ENCODE peak calls at places on chromosome 6, in five cellular contexts. C is osteoblast, F is A549, G is HepG2, I is K562. P is an unnamed sample.

GRCh38 chr6:100484474-100484873 is 19.8 kb upstream of the SIM1 start:
- DNase-seq in C (no peak), F (no peak), G (no peak), I (no peak), P (no peak)

GRCh38 chr6:151916680-151917164 is 109.2 kb downstream of the ESR1 start:
- DNase-seq in C (no peak), F (no peak), G (no peak), I (no peak), P (peak)

GRCh38 chr6:10425973-10426780 is 11.3 kb upstream of the TFAP2A start:
- DNase-seq in C (peak), F (no peak), G (peak), I (no peak), P (peak)

GRCh38 chr6:12233693-12234551 is 56.2 kb upstream of the EDN1 start:
- DNase-seq in C (peak), F (peak), G (peak), I (peak), P (peak)

GRCh38 chr6:109224107-109224875 is 129.0 kb downstream of the CEP57L1 start:
- DNase-seq in C (no peak), F (no peak), G (no peak), I (no peak), P (no peak)

GRCh38 chr6:106116125-106116524 is 30.0 kb downstream of the PRDM1 start:
- DNase-seq in C (no peak), F (no peak), G (no peak), I (no peak), P (peak)

GRCh38 chr6:73968358-73968757 is 272.4 kb downstream of the CD109 start:
- DNase-seq in C (no peak), F (no peak), G (no peak), I (no peak), P (no peak)

GRCh38 chr6:118206221-118206620 is 299.2 kb downstream of the SLC35F1 start:
- DNase-seq in C (no peak), F (no peak), G (no peak), I (no peak), P (no peak)

GRCh38 chr6:27757307-27757706 is 154.9 kb downstream of the OR2B2 start:
- DNase-seq in C (peak), F (no peak), G (no peak), I (peak), P (peak)

GRCh38 chr6:165674155-165675029 is 11.4 kb upstream of the PDE10A start:
- DNase-seq in C (no peak), F (no peak), G (no peak), I (no peak), P (no peak)

GRCh38 chr6:139588734-139589418 is 214.4 kb upstream of the CITED2 start:
- DNase-seq in C (no peak), F (peak), G (peak), I (no peak), P (peak)

GRCh38 chr6:1850581-1851157 is 241.0 kb downstream of the FOXC1 start:
- DNase-seq in C (no peak), F (no peak), G (no peak), I (no peak), P (no peak)

GRCh38 chr6:44266347-44266746 is 996 bp upstream of the NFKBIE start:
- DNase-seq in C (peak), F (no peak), G (no peak), I (no peak), P (no peak)

GRCh38 chr6:15364401-15365037 is 118.7 kb downstream of the JARID2 start:
- DNase-seq in C (no peak), F (no peak), G (no peak), I (no peak), P (no peak)

DNA sequence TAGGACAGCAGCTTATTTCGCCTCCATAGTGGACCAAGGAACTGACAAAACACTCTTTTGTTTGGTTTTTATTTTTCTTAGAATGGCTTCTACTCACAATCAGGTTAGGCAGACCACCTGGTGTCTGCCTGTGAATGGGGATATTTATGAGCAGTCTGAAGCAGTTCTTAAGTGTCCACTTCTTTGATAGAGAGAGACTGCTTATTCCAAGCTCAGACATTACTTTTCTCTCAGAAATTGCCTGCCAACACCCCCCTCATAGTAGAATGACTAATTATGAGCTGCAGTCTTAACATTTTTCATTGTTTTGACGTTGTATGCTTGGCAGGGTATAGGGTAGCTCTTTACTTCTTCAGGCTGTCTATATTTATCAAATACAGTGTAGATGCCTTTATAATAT is 174.7 kb downstream of the ZFAND3 start:
- DNase-seq in C (peak), F (no peak), G (no peak), I (no peak), P (peak)
- H3K27ac ChIP-seq in C (peak), F (no peak), G (no peak), I (no peak), P (peak)

GRCh38 chr6:157764346-157765068 is 58.5 kb upstream of the SNX9 start:
- DNase-seq in C (peak), F (peak), G (peak), I (peak), P (peak)

GRCh38 chr6:157761926-157762325 is 61.1 kb upstream of the SNX9 start:
- DNase-seq in C (no peak), F (no peak), G (no peak), I (no peak), P (no peak)

GRCh38 chr6:157763129-157763893 is 59.7 kb upstream of the SNX9 start:
- DNase-seq in C (no peak), F (peak), G (peak), I (peak), P (peak)

GRCh38 chr6:157762636-157763035 is 60.4 kb upstream of the SNX9 start:
- DNase-seq in C (no peak), F (peak), G (peak), I (peak), P (peak)

GRCh38 chr6:157763894-157764345 is 59.1 kb upstream of the SNX9 start:
- DNase-seq in C (no peak), F (no peak), G (no peak), I (no peak), P (no peak)
- H3K4me3 ChIP-seq in C (peak), F (no peak), G (peak), I (no peak), P (peak)

DNA sequence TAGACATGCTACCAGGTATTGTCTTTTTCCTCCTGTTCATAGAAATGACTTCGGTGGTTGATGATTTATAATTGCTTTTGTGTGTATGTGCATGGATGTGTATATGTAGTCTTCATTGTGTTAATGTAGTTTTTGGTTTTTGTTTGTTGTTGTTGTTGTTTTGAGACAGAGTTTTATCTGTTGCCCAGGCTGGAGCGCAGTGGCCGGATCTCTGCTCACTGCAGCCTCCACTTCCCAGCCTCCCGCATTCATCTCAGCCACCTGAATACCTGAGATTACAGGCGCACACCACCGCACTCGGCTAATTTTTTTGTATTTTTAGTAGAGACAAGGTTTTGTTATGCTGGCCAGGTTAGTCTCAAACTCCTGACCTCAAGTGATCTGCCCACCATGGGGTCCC is 75.2 kb downstream of the HFE start:
- DNase-seq in C (no peak), F (no peak), G (no peak), I (no peak), P (no peak)
- H3K4me2 ChIP-seq in C (no peak), F (no peak), G (no peak), I (no peak), P (no peak)

GRCh38 chr6:130183271-130184222 is 39.2 kb downstream of the SAMD3 start:
- DNase-seq in C (no peak), F (no peak), G (no peak), I (no peak), P (no peak)
- H3K27ac ChIP-seq in C (no peak), F (no peak), G (no peak), I (no peak), P (no peak)

DNA sequence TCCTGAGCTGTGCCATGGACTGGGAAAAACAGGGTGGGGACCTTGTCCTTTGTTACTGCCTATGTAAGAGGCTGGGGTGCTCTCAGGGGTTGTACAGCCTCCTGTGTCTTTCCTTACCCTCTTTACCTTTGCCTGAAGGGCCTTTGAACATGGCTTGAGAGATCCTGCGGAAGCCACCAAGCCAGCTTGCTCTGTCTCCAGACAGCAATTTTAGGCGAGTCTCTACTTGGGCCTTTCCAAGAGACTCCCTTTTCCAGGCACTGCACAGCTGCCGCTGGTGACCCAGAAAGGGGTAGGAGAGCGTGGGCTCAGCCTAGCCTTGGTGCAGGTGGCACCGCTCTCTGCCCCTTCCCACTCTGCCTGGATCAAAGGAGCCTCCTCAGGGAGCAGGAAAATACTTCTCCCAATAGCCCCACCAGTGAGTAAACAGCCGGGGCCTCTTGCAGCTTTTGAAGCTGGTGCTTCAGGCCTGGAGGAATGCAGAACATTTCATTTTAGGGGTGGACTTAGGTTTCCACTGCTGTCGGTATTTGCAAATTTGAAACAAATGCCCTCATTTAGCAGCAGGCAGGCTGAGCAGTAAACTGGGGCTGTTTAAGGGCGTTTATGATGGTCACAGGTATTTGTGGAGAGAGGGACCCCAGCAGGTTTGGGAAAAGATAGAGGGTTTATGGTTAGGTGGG is 13.9 kb downstream of the PTK7 start:
- DNase-seq in C (peak), F (no peak), G (peak), I (no peak), P (peak)
- H3K4me3 ChIP-seq in C (no peak), F (no peak), G (peak), I (no peak), P (no peak)

GRCh38 chr6:24219670-24220069 is 93.7 kb downstream of the NRSN1 start:
- DNase-seq in C (no peak), F (no peak), G (no peak), I (no peak), P (no peak)
- H3K4me2 ChIP-seq in C (no peak), F (no peak), G (no peak), I (no peak), P (no peak)